ENCODE peak calls at places on chromosomes 7 and 10, in nine cellular contexts. V is upper lobe of right lung, K is ovary, R is transverse colon, U is H7, S is colonic mucosa, G is foreskin fibroblast, W is A549, L is cardiac fibroblast. Q is an unnamed sample.

GRCh38 chr10:19860107-19860506 is 43.9 kb downstream of the PLXDC2 start:
- DNase-seq in W (no peak), K (no peak), U (no peak), L (no peak), S (no peak), G (no peak), V (no peak), R (no peak), Q (no peak)

GRCh38 chr10:5078781-5079180 is 15.4 kb upstream of the AKR1C3 start:
- DNase-seq in R (no peak), W (peak; percentile 87), G (no peak), U (no peak), L (no peak), S (no peak), K (no peak), V (no peak), Q (no peak)

GRCh38 chr10:99339077-99339476 is 9.9 kb downstream of the CNNM1 start:
- DNase-seq in K (no peak), S (no peak), L (no peak), R (no peak), V (no peak), W (peak; percentile 90), U (no peak), G (no peak), Q (no peak)

GRCh38 chr7:29839302-29839701 is 33.0 kb downstream of the WIPF3 start:
- DNase-seq in K (peak; percentile 79), W (peak; percentile 60), G (peak; percentile 69), U (no peak), R (peak; percentile 12), V (no peak), S (no peak), L (peak; percentile 59), Q (peak; percentile 75)

GRCh38 chr7:66617295-66617694 is 11.4 kb upstream of the KCTD7 start:
- DNase-seq in K (no peak), W (no peak), V (no peak), U (no peak), S (no peak), R (no peak), G (no peak), L (peak; percentile 56), Q (no peak)

GRCh38 chr7:92797693-92798092 is 38.7 kb downstream of the CDK6 start:
- DNase-seq in U (no peak), S (no peak), W (peak; percentile 45), G (no peak), R (no peak), L (no peak), K (no peak), V (no peak), Q (no peak)

GRCh38 chr7:27149817-27150567 is 2.4 kb downstream of the HOXA3 start:
- DNase-seq in W (no peak), G (no peak), R (peak; percentile 40), U (no peak), V (peak; percentile 58), K (peak; percentile 30), L (no peak), S (peak; percentile 49), Q (peak; percentile 50)

GRCh38 chr7:27994639-27995038 is 186.0 kb downstream of the JAZF1 start:
- DNase-seq in G (peak; percentile 34), R (peak; percentile 45), S (peak; percentile 50), L (no peak), U (no peak), V (no peak), K (no peak), W (no peak), Q (peak; percentile 80)

GRCh38 chr10:115818015-115818414 is 455.0 kb downstream of the GFRA1 start:
- DNase-seq in S (no peak), G (no peak), L (no peak), U (no peak), K (no peak), R (no peak), V (no peak), W (no peak), Q (no peak)

GRCh38 chr7:94384315-94384714 is 10.4 kb upstream of the COL1A2 start:
- DNase-seq in R (no peak), W (no peak), U (no peak), S (no peak), L (no peak), G (no peak), K (no peak), V (no peak), Q (no peak)

GRCh38 chr10:15230257-15230656 is 61.8 kb upstream of the NMT2 start:
- DNase-seq in V (no peak), S (no peak), U (no peak), G (no peak), L (no peak), K (no peak), W (no peak), R (no peak), Q (no peak)

GRCh38 chr7:83579740-83580139 is 69.2 kb downstream of the SEMA3E start:
- DNase-seq in V (no peak), R (no peak), G (peak; percentile 26), K (no peak), S (no peak), U (no peak), W (no peak), L (peak; percentile 16), Q (no peak)

GRCh38 chr7:140304071-140304799 is 94.1 kb downstream of the SLC37A3 start:
- DNase-seq in V (no peak), L (peak; percentile 52), U (peak; percentile 48), S (no peak), R (no peak), W (peak; percentile 37), K (no peak), G (no peak), Q (no peak)

GRCh38 chr10:17453377-17454091 is 861 bp downstream of the ST8SIA6 start:
- DNase-seq in U (peak; percentile 78), G (peak; percentile 12), K (peak; percentile 53), L (peak; percentile 20), S (peak; percentile 61), R (peak; percentile 65), W (peak; percentile 46), V (peak; percentile 76), Q (peak; percentile 95)

GRCh38 chr10:63718006-63718405 is 196.8 kb downstream of the REEP3 start:
- DNase-seq in S (no peak), U (no peak), R (no peak), W (no peak), V (no peak), K (no peak), G (no peak), L (no peak), Q (no peak)

GRCh38 chr10:48496105-48496830 is 108.6 kb downstream of the ARHGAP22 start:
- DNase-seq in S (no peak), W (no peak), K (no peak), V (no peak), L (no peak), G (no peak), U (no peak), R (no peak), Q (no peak)

GRCh38 chr7:17732083-17732482 is 208.2 kb downstream of the SNX13 start:
- DNase-seq in V (no peak), R (no peak), K (no peak), U (no peak), L (no peak), S (no peak), G (no peak), W (no peak), Q (no peak)

GRCh38 chr7:47938574-47939165 is 9.6 kb downstream of the PKD1L1 start:
- DNase-seq in V (no peak), K (no peak), S (no peak), G (no peak), W (peak; percentile 56), R (no peak), L (no peak), U (no peak), Q (no peak)

GRCh38 chr10:106819490-106819889 is 345.0 kb downstream of the SORCS1 start:
- DNase-seq in U (no peak), L (no peak), R (no peak), K (no peak), G (no peak), W (no peak), S (no peak), V (no peak), Q (no peak)

GRCh38 chr7:76268376-76268775 is 34.1 kb upstream of the HSPB1 start:
- DNase-seq in L (no peak), G (no peak), S (no peak), V (no peak), W (no peak), K (no peak), U (no peak), R (no peak), Q (peak; percentile 29)
- H3K4me3 ChIP-seq in L (no peak overlapping the region), G (no peak overlapping the region), S (no peak overlapping the region), V (no peak overlapping the region), W (no peak overlapping the region), K (no peak overlapping the region), U (no peak overlapping the region), R (no peak overlapping the region), Q (no peak overlapping the region)

GRCh38 chr7:150357277-150357676 is 11.3 kb upstream of the REPIN1 start:
- DNase-seq in R (no peak), L (no peak), W (no peak), K (no peak), S (no peak), G (no peak), U (peak; percentile 26), V (peak; percentile 6), Q (no peak)

GRCh38 chr7:150359007-150359917 is 9.4 kb upstream of the REPIN1 start:
- DNase-seq in W (no peak), R (no peak), G (no peak), L (no peak), K (no peak), V (peak; percentile 9), U (no peak), S (no peak), Q (no peak)

GRCh38 chr7:150358433-150358832 is 10.2 kb upstream of the REPIN1 start:
- DNase-seq in U (no peak), L (no peak), W (no peak), V (no peak), S (no peak), K (no peak), G (no peak), R (no peak), Q (no peak)

GRCh38 chr7:150356265-150356897 is 12.2 kb upstream of the REPIN1 start:
- DNase-seq in W (peak; percentile 40), V (peak; percentile 12), R (no peak), U (peak; percentile 75), G (no peak), S (no peak), L (peak; percentile 58), K (no peak), Q (peak; percentile 72)

GRCh38 chr7:150357771-150358427 is 10.7 kb upstream of the REPIN1 start:
- DNase-seq in K (no peak), L (no peak), R (no peak), W (no peak), V (peak; percentile 50), G (no peak), U (peak; percentile 67), S (no peak), Q (peak; percentile 66)
- H3K4me3 ChIP-seq in K (no peak overlapping the region), L (no peak overlapping the region), R (no peak overlapping the region), W (no peak overlapping the region), V (no peak overlapping the region), G (no peak overlapping the region), U (no peak overlapping the region), S (no peak overlapping the region), Q (no peak overlapping the region)

GRCh38 chr10:103703941-103704919 is 151.1 kb downstream of the SH3PXD2A start:
- DNase-seq in R (no peak), W (no peak), L (no peak), K (no peak), V (no peak), S (no peak), U (peak; percentile 48), G (no peak), Q (no peak)
- H3K4me3 ChIP-seq in R (no peak overlapping the region), W (no peak overlapping the region), L (no peak overlapping the region), K (no peak overlapping the region), V (no peak overlapping the region), S (no peak overlapping the region), U (no peak overlapping the region), G (no peak overlapping the region), Q (no peak overlapping the region)

GRCh38 chr7:151114151-151115090 is 28.1 kb downstream of the AGAP3 start:
- DNase-seq in W (no peak), K (no peak), G (no peak), U (peak; percentile 94), V (peak; percentile 88), S (peak; percentile 46), R (peak; percentile 29), L (no peak), Q (peak; percentile 97)
- H3K4me3 ChIP-seq in W (no peak overlapping the region), K (no peak overlapping the region), G (no peak overlapping the region), U (peak overlapping the region; percentile 22), V (peak overlapping the region; percentile 28), S (peak overlapping the region; percentile 24), R (peak overlapping the region; percentile 33), L (no peak overlapping the region), Q (peak overlapping the region; percentile 37)